ENCODE peak calls at places on chromosomes 12 and 14, in nine cellular contexts. Q is lower lobe of right lung, P is astrocyte of the cerebellum, Y is mucosa of descending colon, E is left lung, B is H1, S is tibial artery, R is cardiac fibroblast, F is body of pancreas. N is an unnamed sample.

GRCh38 chr14:75299064-75299463 is 20.4 kb downstream of the FOS start:
- DNase-seq in E (no peak), Q (peak), R (peak), Y (no peak), S (peak), P (no peak), F (no peak), B (no peak), N (no peak)

GRCh38 chr12:26735249-26735639 is 97.8 kb downstream of the ITPR2 start:
- DNase-seq in P (no peak), E (no peak), R (no peak), F (no peak), Y (no peak), S (no peak), B (no peak), Q (no peak), N (no peak)

GRCh38 chr12:115710104-115710564 is 567.4 kb downstream of the MED13L start:
- DNase-seq in R (peak), E (no peak), F (peak), B (no peak), S (peak), Y (no peak), P (no peak), Q (no peak), N (peak)

GRCh38 chr12:4388032-4388431 is 8.5 kb upstream of the FGF23 start:
- DNase-seq in S (no peak), Y (no peak), F (no peak), B (no peak), Q (no peak), E (no peak), R (no peak), P (no peak), N (no peak)

GRCh38 chr14:81169711-81170103 is 51.1 kb downstream of the GTF2A1 start:
- DNase-seq in E (peak), F (peak), B (no peak), Q (peak), R (no peak), Y (peak), P (no peak), S (peak), N (no peak)

GRCh38 chr12:108308432-108308831 is 30.7 kb downstream of the CMKLR1 start:
- DNase-seq in Y (no peak), S (no peak), Q (no peak), E (no peak), F (no peak), R (no peak), B (no peak), P (no peak), N (no peak)

GRCh38 chr14:105155681-105156413 is 12.7 kb downstream of the JAG2 start:
- DNase-seq in F (no peak), R (no peak), Y (peak), P (no peak), S (no peak), B (no peak), Q (no peak), E (peak), N (no peak)

GRCh38 chr14:26773906-26774593 is 176.2 kb upstream of the NOVA1 start:
- DNase-seq in P (no peak), Y (no peak), R (peak), B (no peak), F (no peak), Q (no peak), E (no peak), S (no peak), N (no peak)

GRCh38 chr12:82474798-82475184 is 116.5 kb downstream of the METTL25 start:
- DNase-seq in B (no peak), F (no peak), P (no peak), R (peak), S (no peak), Y (no peak), E (no peak), Q (no peak), N (no peak)

GRCh38 chr12:8078400-8078799 is 3.7 kb upstream of the NECAP1 start:
- DNase-seq in F (no peak), S (no peak), B (no peak), Y (no peak), E (no peak), Q (no peak), R (peak), P (peak), N (peak)

GRCh38 chr14:24146978-24147760 is at the start of gene RNF31:
- DNase-seq in E (peak), B (peak), F (peak), Y (peak), S (peak), P (peak), Q (peak), R (peak), N (peak)

GRCh38 chr12:109937371-109937770 is 37.3 kb downstream of the TCHP start:
- DNase-seq in Y (no peak), B (no peak), R (no peak), F (no peak), S (no peak), E (no peak), P (no peak), Q (no peak), N (no peak)

GRCh38 chr14:32081901-32082300 is 4.8 kb downstream of the ARHGAP5 start:
- DNase-seq in S (no peak), P (no peak), R (no peak), Q (no peak), F (no peak), B (peak), Y (peak), E (no peak), N (no peak)

GRCh38 chr14:73462078-73462715 is 3.9 kb upstream of the NUMB start:
- DNase-seq in F (peak), E (no peak), S (peak), Q (peak), R (peak), B (no peak), P (no peak), Y (peak), N (no peak)

GRCh38 chr12:57166971-57167371 is 19.6 kb upstream of the LRP1-AS start:
- DNase-seq in Y (no peak), F (no peak), Q (no peak), B (no peak), R (peak), S (no peak), E (no peak), P (no peak), N (no peak)

GRCh38 chr12:63805704-63806672 is 26.3 kb downstream of the RXYLT1 start:
- DNase-seq in R (no peak), S (no peak), B (no peak), P (no peak), Q (no peak), E (no peak), Y (no peak), F (no peak), N (no peak)

GRCh38 chr12:104181313-104181712 is 34.3 kb upstream of the TXNRD1 start:
- DNase-seq in B (no peak), P (no peak), Q (no peak), S (no peak), R (peak), E (no peak), F (no peak), Y (no peak), N (no peak)

GRCh38 chr12:119444462-119445044 is 110.0 kb downstream of the CCDC60 start:
- DNase-seq in B (peak), Q (peak), P (no peak), S (no peak), E (no peak), R (peak), Y (no peak), F (peak), N (no peak)

GRCh38 chr12:33222357-33222756 is 217.3 kb downstream of the SYT10 start:
- DNase-seq in E (no peak), Y (no peak), F (no peak), S (no peak), B (no peak), Q (no peak), P (no peak), R (no peak), N (no peak)

GRCh38 chr12:116784238-116784612 is 46.1 kb downstream of the RNFT2 start:
- DNase-seq in E (no peak), F (no peak), Y (no peak), Q (no peak), B (no peak), R (no peak), S (no peak), P (no peak), N (no peak)

GRCh38 chr12:115129727-115130126 is 445.8 kb upstream of the TBX3 start:
- DNase-seq in S (no peak), E (no peak), F (no peak), Q (no peak), B (no peak), P (no peak), R (peak), Y (no peak), N (no peak)

GRCh38 chr14:37048666-37049071 is 123.7 kb downstream of the SLC25A21 start:
- DNase-seq in P (no peak), E (no peak), F (no peak), B (no peak), Q (no peak), R (peak), Y (no peak), S (no peak), N (no peak)

GRCh38 chr12:95549392-95550084 is 1.7 kb downstream of the USP44 start:
- DNase-seq in Y (no peak), P (no peak), B (no peak), R (no peak), E (no peak), F (no peak), Q (no peak), S (no peak), N (no peak)

GRCh38 chr12:120110550-120111501 is 5.7 kb downstream of the RAB35 start:
- DNase-seq in S (peak), F (no peak), Y (peak), P (no peak), B (peak), E (peak), R (no peak), Q (peak), N (no peak)

GRCh38 chr12:6092784-6093722 is 31.4 kb downstream of the VWF start:
- DNase-seq in P (peak), E (peak), Q (peak), F (no peak), Y (no peak), B (no peak), R (peak), S (peak), N (peak)

GRCh38 chr14:24231263-24232120 is 675 bp downstream of the NEDD8 start:
- DNase-seq in B (peak), F (no peak), E (no peak), Q (no peak), P (no peak), Y (no peak), S (no peak), R (no peak), N (no peak)

GRCh38 chr12:109758406-109759075 is 44.9 kb downstream of the FAM222A start:
- DNase-seq in R (no peak), F (peak), S (peak), B (peak), Y (no peak), P (no peak), E (peak), Q (peak), N (no peak)

GRCh38 chr12:93848453-93849120 is 171.4 kb downstream of the CRADD start:
- DNase-seq in E (peak), Y (no peak), R (no peak), Q (peak), S (no peak), F (no peak), B (no peak), P (no peak), N (no peak)

GRCh38 chr14:100219126-100219785 is 19.7 kb upstream of the YY1 start:
- DNase-seq in B (no peak), S (no peak), Y (no peak), R (peak), E (no peak), F (no peak), P (no peak), Q (no peak), N (no peak)

GRCh38 chr12:32450768-32451167 is 51.4 kb downstream of the FGD4 start:
- DNase-seq in F (no peak), P (no peak), S (peak), Y (no peak), B (no peak), Q (no peak), E (no peak), R (no peak), N (no peak)

GRCh38 chr12:106855221-106855758 is 80.8 kb downstream of the RIC8B start:
- DNase-seq in S (no peak), Q (no peak), Y (no peak), P (no peak), F (no peak), B (no peak), E (no peak), R (no peak), N (no peak)

GRCh38 chr14:38646391-38646790 is 390.5 kb upstream of the CLEC14A start:
- DNase-seq in E (no peak), Y (no peak), R (no peak), F (no peak), S (no peak), B (no peak), P (no peak), Q (no peak), N (no peak)

GRCh38 chr12:55019784-55020183 is at the start of gene NEUROD4:
- DNase-seq in F (peak), B (peak), Q (peak), S (no peak), P (peak), E (peak), Y (no peak), R (peak), N (peak)

GRCh38 chr12:122139941-122140340 is 34.1 kb downstream of the IL31 start:
- DNase-seq in R (no peak), S (no peak), Y (no peak), E (no peak), Q (no peak), P (no peak), F (no peak), B (no peak), N (no peak)

GRCh38 chr12:100827901-100828520 is 33.4 kb downstream of the ANO4 start:
- DNase-seq in S (no peak), P (peak), F (peak), Q (no peak), E (no peak), B (no peak), Y (no peak), R (peak), N (no peak)

GRCh38 chr14:106228541-106229158 is 702.3 kb downstream of the TMEM121 start:
- DNase-seq in E (no peak), F (no peak), P (no peak), Y (no peak), Q (no peak), S (no peak), B (no peak), R (no peak), N (no peak)

GRCh38 chr12:79885956-79886490 is 48.9 kb downstream of the PPP1R12A start:
- DNase-seq in Q (no peak), Y (no peak), R (peak), E (no peak), F (no peak), B (no peak), S (no peak), P (no peak), N (no peak)
- H3K4me3 ChIP-seq in Q (no peak), Y (no peak), R (no peak), E (no peak), F (no peak), B (no peak), S (no peak), P (no peak), N (no peak)

DNA sequence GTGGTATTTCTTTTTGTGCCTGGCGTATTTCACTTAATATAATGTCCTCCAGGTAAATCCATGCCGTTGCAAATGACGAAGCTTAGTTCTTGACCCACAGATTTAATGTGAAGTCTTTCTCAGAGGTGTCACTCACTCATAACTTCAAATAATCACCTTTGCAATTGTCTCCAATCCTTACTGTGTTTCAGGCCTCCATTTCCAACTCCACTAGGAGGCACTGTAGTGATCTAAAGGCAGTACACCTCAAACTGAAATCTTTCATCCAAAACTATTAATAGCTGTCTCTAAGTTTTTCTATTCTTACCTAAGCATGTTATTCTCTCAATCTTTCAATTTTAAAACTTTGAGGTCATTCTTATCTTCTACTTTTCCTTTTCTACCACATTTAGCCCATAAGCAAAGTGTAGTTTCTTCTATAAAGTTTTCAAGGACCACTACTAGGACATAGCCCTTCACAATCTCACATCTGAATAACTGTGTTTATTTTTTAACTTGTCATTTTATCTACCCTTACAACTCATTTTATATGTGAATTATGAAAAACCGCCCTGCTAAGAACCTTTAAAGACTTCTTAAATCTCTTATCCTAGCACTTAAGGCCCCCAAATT is 25.5 kb upstream of the FBXO34 start:
- DNase-seq in Q (no peak), F (peak), S (no peak), E (no peak), Y (no peak), R (peak), B (no peak), P (peak), N (no peak)
- TF ChIP-seq CTCF in Q (peak), F (peak), S (peak), E (peak), Y (peak), R (peak), B (peak), P (peak), N (peak)

DNA sequence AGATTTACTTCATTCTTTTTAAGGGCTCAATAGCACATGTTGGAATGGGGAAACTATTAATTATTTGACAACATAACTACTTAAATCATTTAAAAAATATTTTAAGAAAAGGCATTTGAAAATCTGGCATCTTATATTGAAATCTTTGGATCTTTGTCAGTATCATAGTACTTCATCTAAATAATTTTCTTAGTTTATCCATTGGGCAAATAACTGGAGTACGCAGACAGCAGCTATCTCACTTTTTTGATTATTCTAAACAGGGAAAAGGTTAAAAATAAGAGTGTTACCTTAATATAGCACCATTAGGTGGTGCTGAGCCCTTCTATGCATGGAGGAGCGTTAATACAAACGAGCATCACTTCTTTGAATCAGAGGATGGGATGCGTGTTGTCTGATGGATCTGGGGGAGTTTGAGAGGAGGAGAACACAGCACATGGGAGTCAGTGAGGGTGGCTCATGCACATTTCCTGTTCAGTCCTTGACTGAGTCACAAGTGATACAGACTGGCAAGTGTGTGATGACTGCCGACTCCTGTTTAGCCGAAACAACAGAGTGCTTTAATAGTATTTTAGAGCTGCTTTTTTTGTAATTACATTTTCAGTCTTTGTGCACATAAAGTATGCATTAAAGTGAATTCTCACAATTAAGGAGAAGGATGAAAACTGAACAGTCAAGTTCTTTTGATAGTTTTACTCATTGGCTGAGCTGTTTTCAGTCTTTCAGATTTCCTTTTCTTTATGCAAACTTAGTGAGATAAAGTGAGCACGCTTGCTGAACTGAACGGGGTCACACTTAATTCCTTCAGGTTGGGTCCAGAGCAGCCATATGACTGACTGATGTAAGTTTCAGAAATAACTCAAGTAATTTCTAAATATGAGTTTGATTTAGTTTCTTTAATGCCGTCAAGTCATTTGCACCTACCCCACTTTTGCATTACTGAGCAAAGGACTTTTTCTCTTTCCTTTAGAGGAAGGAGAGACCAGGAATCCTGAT is 92.7 kb downstream of the DIP2B start:
- DNase-seq in B (no peak), F (no peak), Y (no peak), S (no peak), P (no peak), R (peak), E (no peak), Q (no peak), N (no peak)
- H3K4me3 ChIP-seq in B (no peak), F (no peak), Y (no peak), S (no peak), P (no peak), R (no peak), E (no peak), Q (no peak), N (no peak)

DNA sequence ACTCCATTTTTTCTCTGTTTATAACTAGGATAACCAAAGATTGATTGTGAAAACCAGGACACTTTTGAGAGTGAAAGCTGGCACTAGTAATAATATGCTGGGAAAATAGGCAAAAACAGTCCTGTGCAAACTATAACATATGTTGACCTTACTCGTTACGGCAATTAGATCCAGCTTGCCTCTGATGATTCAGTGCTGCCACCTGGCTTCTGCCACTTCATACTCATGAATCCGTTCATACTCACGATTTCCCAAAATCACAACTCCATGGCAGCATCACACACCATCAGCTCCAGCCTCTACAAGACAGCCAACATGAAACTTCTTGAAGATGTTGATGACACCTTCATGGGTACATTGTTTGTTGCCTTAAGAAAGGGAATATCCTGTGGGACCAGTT is 49.1 kb upstream of the CAND1 start:
- DNase-seq in Y (no peak), R (peak), S (no peak), P (no peak), E (no peak), F (peak), B (no peak), Q (no peak), N (no peak)
- TF ChIP-seq CTCF in Y (no peak), R (no peak), S (no peak), P (peak), E (no peak), F (peak), B (peak), Q (no peak), N (peak)

DNA sequence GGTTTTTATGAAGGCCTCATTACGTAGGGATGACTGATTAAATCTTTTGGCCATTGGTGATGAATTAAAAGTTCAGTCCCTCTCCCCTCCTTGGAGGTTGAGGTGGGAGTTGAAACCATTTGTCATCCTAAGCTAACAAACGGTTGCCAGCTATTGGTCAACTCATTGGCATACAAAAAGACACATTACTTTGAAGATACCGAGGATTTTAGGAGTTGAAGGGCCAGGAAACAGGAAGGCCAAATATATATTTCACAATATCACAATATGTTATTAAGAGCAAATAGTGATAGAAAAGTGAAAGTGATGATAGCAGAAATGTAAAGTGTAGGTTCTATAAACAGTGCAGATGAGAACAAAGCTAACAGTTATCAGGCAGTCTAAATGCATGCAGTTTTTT is 24.4 kb downstream of the RCOR1 start:
- DNase-seq in P (no peak), S (no peak), Q (no peak), Y (no peak), B (no peak), F (no peak), E (no peak), R (peak), N (no peak)
- H3K4me3 ChIP-seq in P (no peak), S (no peak), Q (no peak), Y (no peak), B (no peak), F (no peak), E (no peak), R (no peak), N (no peak)

GRCh38 chr14:85528080-85528881 is 1.7 kb upstream of the FLRT2 start:
- DNase-seq in Y (no peak), F (peak), R (peak), Q (no peak), E (no peak), P (peak), S (peak), B (no peak), N (peak)
- TF ChIP-seq CTCF in Y (no peak), F (peak), R (peak), Q (peak), E (peak), P (peak), S (no peak), B (peak), N (peak)

N was measured in HFF-Myc.